ENCODE peak calls at places on chromosomes 13 and 19, in six cellular contexts. J is K562, M is SK-N-SH, A is GM12878, N is HepG2, U is H1. L is an unnamed sample.

GRCh38 chr19:16435238-16435911 is 36.4 kb downstream of the EPS15L1 start:
- DNase-seq in J (no peak), M (no peak), A (no peak), N (no peak), U (no peak), L (no peak)

GRCh38 chr19:44875666-44876418 is 15.2 kb upstream of the TOMM40 start:
- DNase-seq in J (peak), M (no peak), A (no peak), N (no peak), U (no peak), L (no peak)

GRCh38 chr13:50079278-50080157 is 64.3 kb downstream of the KCNRG start:
- DNase-seq in J (no peak), M (no peak), A (no peak), N (no peak), U (no peak), L (no peak)

GRCh38 chr13:75530536-75530935 is 7.1 kb downstream of the COMMD6 start:
- DNase-seq in J (no peak), M (no peak), A (no peak), N (peak), U (no peak), L (no peak)

GRCh38 chr19:2014731-2015610 is 543 bp downstream of the BTBD2 start:
- DNase-seq in J (peak), M (peak), A (no peak), N (no peak), U (no peak), L (no peak)

GRCh38 chr19:869245-870177 is 10.0 kb downstream of the CFD start:
- DNase-seq in J (no peak), M (no peak), A (no peak), N (no peak), U (no peak), L (no peak)

GRCh38 chr13:32314271-32314967 is 744 bp downstream of the ZAR1L start:
- DNase-seq in J (no peak), M (no peak), A (no peak), N (no peak), U (no peak), L (peak)

GRCh38 chr13:73778242-73778864 is 355.9 kb downstream of the KLF12 start:
- DNase-seq in J (no peak), M (no peak), A (no peak), N (peak), U (no peak), L (no peak)

GRCh38 chr19:51131780-51132680 is 7.3 kb downstream of the SIGLEC9 start:
- DNase-seq in J (peak), M (peak), A (no peak), N (no peak), U (no peak), L (peak)

GRCh38 chr19:10270180-10270615 is 722 bp upstream of the ICAM1 start:
- DNase-seq in J (peak), M (peak), A (no peak), N (no peak), U (peak), L (peak)

GRCh38 chr13:81539643-81540150 is 1198.8 kb upstream of the SPRY2 start:
- DNase-seq in J (no peak), M (no peak), A (no peak), N (no peak), U (no peak), L (no peak)

GRCh38 chr13:50396001-50396400 is 380.8 kb downstream of the KCNRG start:
- DNase-seq in J (no peak), M (no peak), A (no peak), N (no peak), U (no peak), L (no peak)

GRCh38 chr19:10418281-10419199 is 1.8 kb upstream of the PDE4A start:
- DNase-seq in J (no peak), M (peak), A (no peak), N (no peak), U (peak), L (no peak)

GRCh38 chr19:19064098-19064722 is 416 bp downstream of the SLC25A42 start:
- DNase-seq in J (no peak), M (peak), A (no peak), N (no peak), U (no peak), L (no peak)

GRCh38 chr19:16200776-16201391 is 3.2 kb downstream of the AP1M1 start:
- DNase-seq in J (no peak), M (no peak), A (no peak), N (no peak), U (no peak), L (no peak)

GRCh38 chr13:50707533-50708096 is 135.9 kb downstream of the DLEU7 start:
- DNase-seq in J (no peak), M (peak), A (no peak), N (no peak), U (no peak), L (no peak)

GRCh38 chr13:104553156-104553555 is 1486.9 kb upstream of the SLC10A2 start:
- DNase-seq in J (no peak), M (no peak), A (no peak), N (no peak), U (no peak), L (no peak)

GRCh38 chr19:531753-532571 is at the start of gene CDC34:
- DNase-seq in J (peak), M (peak), A (no peak), N (no peak), U (no peak), L (no peak)

GRCh38 chr19:13689050-13689449 is 75.3 kb upstream of the MRI1 start:
- DNase-seq in J (peak), M (peak), A (peak), N (peak), U (peak), L (no peak)

GRCh38 chr19:35843676-35844481 is 8.4 kb downstream of the NPHS1 start:
- DNase-seq in J (peak), M (peak), A (no peak), N (no peak), U (peak), L (no peak)

GRCh38 chr13:30545320-30545719 is 72.4 kb upstream of the USPL1 start:
- DNase-seq in J (no peak), M (no peak), A (no peak), N (no peak), U (no peak), L (no peak)

GRCh38 chr13:106906431-106906996 is 338.6 kb upstream of the ARGLU1 start:
- DNase-seq in J (no peak), M (no peak), A (no peak), N (no peak), U (no peak), L (no peak)

GRCh38 chr13:23695711-23696512 is 125.7 kb downstream of the TNFRSF19 start:
- DNase-seq in J (no peak), M (no peak), A (no peak), N (no peak), U (no peak), L (no peak)

GRCh38 chr13:51818771-51819511 is 15.0 kb upstream of the DHRS12 start:
- DNase-seq in J (no peak), M (no peak), A (no peak), N (no peak), U (no peak), L (no peak)

GRCh38 chr13:33207616-33207964 is 78.0 kb downstream of the STARD13 start:
- DNase-seq in J (no peak), M (no peak), A (no peak), N (peak), U (no peak), L (no peak)

GRCh38 chr19:32287086-32287485 is 58.3 kb upstream of the ZNF507 start:
- DNase-seq in J (no peak), M (no peak), A (no peak), N (no peak), U (no peak), L (no peak)

GRCh38 chr19:16587031-16588023 is 15.1 kb upstream of the SLC35E1 start:
- DNase-seq in J (no peak), M (no peak), A (peak), N (no peak), U (no peak), L (peak)

GRCh38 chr19:6045108-6045507 is 65.2 kb downstream of the RFX2 start:
- DNase-seq in J (no peak), M (no peak), A (no peak), N (no peak), U (no peak), L (no peak)

GRCh38 chr13:73849292-73849691 is 284.9 kb downstream of the KLF12 start:
- DNase-seq in J (no peak), M (no peak), A (no peak), N (peak), U (no peak), L (no peak)

GRCh38 chr13:77833331-77833863 is 85.2 kb downstream of the EDNRB start:
- DNase-seq in J (no peak), M (no peak), A (no peak), N (no peak), U (no peak), L (peak)

GRCh38 chr13:106532111-106532929 is 3.1 kb downstream of the EFNB2 start:
- DNase-seq in J (no peak), M (peak), A (no peak), N (no peak), U (no peak), L (no peak)

GRCh38 chr13:97005631-97006262 is 11.5 kb upstream of the OXGR1 start:
- DNase-seq in J (no peak), M (no peak), A (no peak), N (no peak), U (no peak), L (no peak)

GRCh38 chr13:111900390-111901180 is 166.4 kb upstream of the SOX1 start:
- DNase-seq in J (no peak), M (no peak), A (no peak), N (no peak), U (peak), L (no peak)

GRCh38 chr19:57271280-57271679 is 9.0 kb upstream of the ZNF460 start:
- DNase-seq in J (no peak), M (no peak), A (no peak), N (no peak), U (no peak), L (no peak)
- TF ChIP-seq GABPA in J (no peak), M (no peak), A (no peak), N (no peak), U (no peak), L (no peak)

GRCh38 chr13:95641291-95641811 is 3.2 kb downstream of the DZIP1 start:
- DNase-seq in J (no peak), M (no peak), A (no peak), N (no peak), U (peak), L (no peak)
- H3K4me3 ChIP-seq in J (no peak), M (no peak), A (no peak), N (no peak), U (peak), L (no peak)

DNA sequence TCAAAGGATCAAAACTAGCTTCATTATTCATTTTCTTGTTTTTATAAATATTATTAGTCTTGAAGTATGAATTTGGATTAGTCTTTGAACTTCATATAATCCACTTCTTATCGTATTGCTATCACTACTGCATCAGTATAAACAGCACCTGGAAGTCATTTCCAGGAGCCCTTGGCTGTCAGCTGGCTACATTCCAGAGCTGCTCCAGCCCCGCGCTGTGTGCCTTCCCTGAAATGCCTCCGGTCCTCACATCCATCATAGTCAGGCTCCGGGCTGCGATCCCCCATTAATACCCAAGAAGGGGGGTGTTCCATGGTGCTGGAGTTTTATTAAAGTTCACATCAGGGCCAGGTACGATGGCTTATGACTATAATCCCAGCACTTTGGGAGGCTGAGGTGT is 124.3 kb upstream of the GJB6 start:
- DNase-seq in J (no peak), M (no peak), A (no peak), N (no peak), U (no peak), L (no peak)
- TF ChIP-seq GABPA in J (no peak), M (no peak), A (no peak), N (no peak), U (no peak), L (no peak)

GRCh38 chr19:7652061-7652641 is 15.2 kb downstream of the STXBP2 start:
- DNase-seq in J (peak), M (peak), A (peak), N (peak), U (peak), L (peak)
- H3K4me3 ChIP-seq in J (no peak), M (peak), A (no peak), N (no peak), U (no peak), L (no peak)